ENCODE peak calls at places on chromosomes 1 and 21, in six cellular contexts. D, V, J, A, Z and W are unnamed samples.

GRCh38 chr1:53561488-53562115 is 102.4 kb downstream of the DMRTB1 start:
- DNase-seq in D (peak; percentile 6), V (no peak), J (no peak), A (peak; percentile 33), Z (peak; percentile 4), W (no peak)

GRCh38 chr1:217214551-217214950 is 416.3 kb downstream of the GPATCH2 start:
- DNase-seq in D (no peak), V (no peak), J (no peak), A (no peak), Z (no peak), W (no peak)

GRCh38 chr1:160863422-160864131 is 890 bp upstream of the CD244 start:
- DNase-seq in D (no peak), V (no peak), J (peak; percentile 55), A (no peak), Z (no peak), W (peak; percentile 65)

GRCh38 chr1:36160949-36161485 is 5.1 kb downstream of the MAP7D1 start:
- DNase-seq in D (peak; percentile 65), V (peak; percentile 60), J (peak; percentile 90), A (peak; percentile 85), Z (peak; percentile 71), W (no peak)

GRCh38 chr1:151806170-151806569 is 951 bp upstream of the LINGO4 start:
- DNase-seq in D (no peak), V (no peak), J (no peak), A (peak; percentile 57), Z (no peak), W (peak; percentile 81)

GRCh38 chr1:59271861-59272260 is 25.0 kb upstream of the FGGY start:
- DNase-seq in D (no peak), V (no peak), J (no peak), A (no peak), Z (no peak), W (no peak)

GRCh38 chr1:15066191-15066590 is 87.4 kb upstream of the TMEM51 start:
- DNase-seq in D (no peak), V (no peak), J (peak; percentile 65), A (no peak), Z (no peak), W (no peak)

GRCh38 chr1:4485398-4485797 is 169.0 kb upstream of the AJAP1 start:
- DNase-seq in D (no peak), V (no peak), J (no peak), A (no peak), Z (no peak), W (no peak)

GRCh38 chr1:224525411-224526040 is 90.6 kb upstream of the CNIH3 start:
- DNase-seq in D (no peak), V (no peak), J (no peak), A (no peak), Z (no peak), W (no peak)

GRCh38 chr1:228342627-228343210 is 63.9 kb downstream of the TRIM11 start:
- DNase-seq in D (peak; percentile 1), V (no peak), J (no peak), A (peak; percentile 43), Z (no peak), W (no peak)

GRCh38 chr1:30525980-30526651 is 197.3 kb downstream of the MATN1 start:
- DNase-seq in D (no peak), V (peak; percentile 23), J (peak; percentile 9), A (peak; percentile 62), Z (no peak), W (peak; percentile 73)

GRCh38 chr1:172895050-172895460 is 155.7 kb downstream of the TNFSF18 start:
- DNase-seq in D (no peak), V (no peak), J (no peak), A (no peak), Z (no peak), W (no peak)

GRCh38 chr1:35573198-35573775 is at the start of gene TFAP2E:
- DNase-seq in D (peak; percentile 65), V (peak; percentile 71), J (no peak), A (no peak), Z (peak; percentile 74), W (no peak)

GRCh38 chr1:217432339-217432738 is 198.6 kb downstream of the GPATCH2 start:
- DNase-seq in D (no peak), V (no peak), J (no peak), A (no peak), Z (no peak), W (no peak)

GRCh38 chr1:225114354-225114995 is 185.0 kb downstream of the DNAH14 start:
- DNase-seq in D (no peak), V (no peak), J (no peak), A (no peak), Z (no peak), W (no peak)

GRCh38 chr1:177239792-177240191 is 69.0 kb downstream of the BRINP2 start:
- DNase-seq in D (no peak), V (no peak), J (no peak), A (no peak), Z (no peak), W (no peak)

GRCh38 chr1:14881775-14882672 is 271.5 kb upstream of the TMEM51 start:
- DNase-seq in D (no peak), V (peak; percentile 34), J (no peak), A (no peak), Z (no peak), W (no peak)

GRCh38 chr1:117570988-117571409 is 34.8 kb upstream of the TENT5C start:
- DNase-seq in D (peak; percentile 81), V (peak; percentile 76), J (no peak), A (peak; percentile 42), Z (no peak), W (no peak)

GRCh38 chr1:17878837-17879236 is 123.7 kb downstream of the ACTL8 start:
- DNase-seq in D (no peak), V (no peak), J (no peak), A (no peak), Z (no peak), W (no peak)

GRCh38 chr1:31154632-31155215 is 85.0 kb downstream of the NKAIN1 start:
- DNase-seq in D (peak; percentile 90), V (peak; percentile 84), J (peak; percentile 84), A (peak; percentile 83), Z (peak; percentile 93), W (peak; percentile 93)

GRCh38 chr1:153356392-153357075 is 1.1 kb upstream of the S100A9 start:
- DNase-seq in D (no peak), V (no peak), J (no peak), A (no peak), Z (no peak), W (peak; percentile 82)

GRCh38 chr21:25281134-25281533 is 326.1 kb downstream of the MRPL39 start:
- DNase-seq in D (no peak), V (no peak), J (no peak), A (no peak), Z (no peak), W (no peak)

GRCh38 chr1:119962296-119962968 is 66.1 kb upstream of the ADAM30 start:
- DNase-seq in D (no peak), V (no peak), J (no peak), A (no peak), Z (no peak), W (no peak)

DNA sequence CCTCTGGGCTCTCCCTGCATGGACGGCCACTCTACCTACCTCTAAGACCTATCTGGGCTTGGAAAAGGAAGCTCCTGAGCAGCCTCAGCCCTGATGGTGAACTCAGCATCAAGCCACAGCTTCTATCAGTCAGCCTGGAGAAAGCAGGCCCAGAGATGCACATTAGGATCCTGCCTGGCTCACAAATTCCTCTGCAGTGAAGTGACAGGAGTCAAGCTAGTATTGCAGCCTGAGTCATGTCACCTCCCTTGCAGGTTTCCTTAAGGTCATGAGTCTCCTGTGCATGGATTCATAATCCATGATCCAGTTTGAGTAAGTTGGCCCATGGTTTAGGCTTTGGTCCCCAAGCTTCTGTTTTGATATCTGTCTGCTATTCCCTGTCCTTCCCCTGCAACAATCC is 37.9 kb upstream of the DUSP10 start:
- DNase-seq in D (no peak), V (no peak), J (no peak), A (no peak), Z (no peak), W (no peak)
- TF ChIP-seq CTCF in D (no peak), V (no peak), J (no peak), A (no peak), Z (no peak), W (no peak)

GRCh38 chr1:164660415-164661174 is 101.6 kb downstream of the PBX1 start:
- DNase-seq in D (no peak), V (no peak), J (peak; percentile 82), A (no peak), Z (no peak), W (no peak)
- TF ChIP-seq CTCF in D (no peak), V (no peak), J (no peak), A (no peak), Z (no peak), W (no peak)

GRCh38 chr21:32412998-32413504 is 545 bp downstream of the EVA1C start:
- DNase-seq in D (peak; percentile 86), V (peak; percentile 57), J (no peak), A (peak; percentile 87), Z (peak; percentile 19), W (no peak)

GRCh38 chr21:32415451-32415850 is 2.9 kb downstream of the EVA1C start:
- DNase-seq in D (no peak), V (no peak), J (no peak), A (no peak), Z (no peak), W (no peak)

GRCh38 chr21:32415999-32416398 is 3.5 kb downstream of the EVA1C start:
- DNase-seq in D (no peak), V (no peak), J (no peak), A (no peak), Z (no peak), W (no peak)

GRCh38 chr21:32413697-32414578 is 1.4 kb downstream of the EVA1C start:
- DNase-seq in D (peak; percentile 21), V (no peak), J (no peak), A (no peak), Z (no peak), W (no peak)

DNA sequence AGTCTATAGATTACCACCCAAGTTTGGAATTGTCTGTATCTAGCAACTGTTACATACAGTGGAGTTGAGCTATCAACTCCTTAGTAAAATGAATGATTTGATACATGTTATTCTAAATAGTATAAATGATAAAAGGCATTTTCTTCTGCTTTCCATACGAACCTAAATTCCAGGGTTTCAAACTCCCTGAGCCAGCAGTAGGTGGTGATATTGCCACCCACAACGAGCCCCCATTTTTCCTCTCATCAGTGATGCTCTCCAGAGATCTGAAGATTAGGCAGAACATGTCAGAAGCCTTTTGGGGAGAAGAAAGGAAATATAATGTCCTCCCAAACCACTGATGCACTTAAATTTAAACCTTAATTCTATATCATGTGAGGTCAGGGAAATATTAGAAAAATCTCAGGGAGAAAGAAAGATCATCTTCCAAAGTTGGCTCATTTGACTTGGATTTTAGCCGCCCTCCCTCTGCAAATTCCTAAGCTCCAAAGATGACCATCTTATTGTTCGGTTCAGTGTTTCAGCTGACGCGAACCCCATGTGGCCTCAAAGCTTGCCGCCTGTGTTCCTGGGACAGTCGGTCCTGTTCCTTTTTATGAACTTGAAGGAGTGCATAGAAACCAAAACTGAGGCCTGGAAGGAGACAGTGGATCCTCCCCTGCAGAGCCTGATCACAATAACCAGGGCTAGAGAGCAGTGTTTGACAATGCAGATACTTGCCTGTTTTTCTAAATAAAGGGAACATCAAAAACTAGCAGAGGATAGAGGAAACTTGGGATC is 2.3 kb downstream of the EVA1C start:
- DNase-seq in D (no peak), V (no peak), J (no peak), A (no peak), Z (no peak), W (no peak)
- TF ChIP-seq CTCF in D (peak; percentile 24), V (no peak), J (peak; percentile 4), A (peak; percentile 7), Z (no peak), W (peak; percentile 67)

DNA sequence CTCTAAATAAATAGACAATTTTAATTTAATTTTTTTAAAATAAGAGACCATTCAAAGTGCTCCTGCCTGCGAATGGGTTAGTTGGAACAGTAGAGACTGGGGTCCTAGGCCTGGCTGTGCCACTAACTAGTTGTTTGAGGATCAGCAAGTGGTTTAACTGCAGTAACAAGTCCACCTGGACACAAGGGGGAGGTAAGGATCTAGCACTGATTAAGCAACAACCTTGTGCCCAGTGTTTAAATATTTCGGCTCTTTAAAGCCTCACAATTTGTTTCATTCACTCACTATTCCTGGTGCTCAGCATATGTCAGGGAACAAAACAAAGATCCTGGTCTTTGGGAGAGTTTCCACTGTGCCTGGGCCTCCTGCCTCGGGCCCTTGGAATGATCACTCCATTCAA is 1.6 kb upstream of the AGT start:
- DNase-seq in D (no peak), V (no peak), J (no peak), A (no peak), Z (no peak), W (no peak)
- TF ChIP-seq CTCF in D (no peak), V (no peak), J (no peak), A (no peak), Z (no peak), W (no peak)